ENCODE peak calls at places on chromosomes 1 and 21, in nine cellular contexts. U is putamen; A is activated CD8-positive, alpha-beta memory T cell treated with anti-CD3 and anti-CD28 coated beads, Interleukin-2, amount 50 U/mL, for 48 hours; J is heart right ventricle; R is H9; H is NCI-H345; Y is brain pericyte; K is HuH-7; O is A549. D is an unnamed sample.
A peak's percentile ranks its signal among the peaks of the same experiment; 100 is the strongest.

GRCh38 chr1:31804098-31804497 is 11.7 kb downstream of the SPOCD1 start:
- DNase-seq in U (no peak), A (peak; percentile 4), J (no peak), R (no peak), H (no peak), Y (no peak), K (no peak), O (no peak), D (no peak)

GRCh38 chr1:200438911-200439310 is 29.1 kb upstream of the ZNF281 start:
- DNase-seq in U (no peak), A (no peak), J (no peak), R (no peak), H (no peak), Y (no peak), K (no peak), O (no peak), D (no peak)

GRCh38 chr1:61951731-61952585 is 209.7 kb downstream of the PATJ start:
- DNase-seq in U (no peak), A (no peak), J (peak; percentile 38), R (peak; percentile 47), H (no peak), Y (no peak), K (no peak), O (no peak), D (peak; percentile 50)

GRCh38 chr1:160225345-160225744 is 20.2 kb downstream of the PEA15 start:
- DNase-seq in U (no peak), A (no peak), J (no peak), R (no peak), H (no peak), Y (no peak), K (no peak), O (no peak), D (no peak)

GRCh38 chr1:8133657-8134430 is 107.7 kb upstream of the ERRFI1 start:
- DNase-seq in U (no peak), A (no peak), J (peak; percentile 78), R (no peak), H (no peak), Y (peak; percentile 87), K (no peak), O (no peak), D (peak; percentile 84)

GRCh38 chr1:24900486-24900849 is 29.6 kb downstream of the RUNX3 start:
- DNase-seq in U (no peak), A (peak; percentile 65), J (no peak), R (no peak), H (no peak), Y (no peak), K (no peak), O (no peak), D (no peak)

GRCh38 chr1:204623894-204624361 is 61.6 kb downstream of the LRRN2 start:
- DNase-seq in U (no peak), A (no peak), J (no peak), R (peak; percentile 63), H (no peak), Y (no peak), K (peak; percentile 64), O (peak; percentile 53), D (no peak)

GRCh38 chr1:161956097-161956496 is 67.6 kb downstream of the OLFML2B start:
- DNase-seq in U (no peak), A (no peak), J (peak; percentile 36), R (no peak), H (no peak), Y (no peak), K (no peak), O (no peak), D (no peak)

GRCh38 chr1:29884740-29885139 is 648.4 kb downstream of the PTPRU start:
- DNase-seq in U (no peak), A (no peak), J (no peak), R (no peak), H (no peak), Y (no peak), K (no peak), O (no peak), D (no peak)

GRCh38 chr1:10915594-10915993 is 96.9 kb upstream of the TARDBP start:
- DNase-seq in U (no peak), A (no peak), J (no peak), R (no peak), H (no peak), Y (no peak), K (no peak), O (no peak), D (no peak)

GRCh38 chr21:37855568-37856391 is 60.5 kb downstream of the KCNJ6 start:
- DNase-seq in U (no peak), A (no peak), J (no peak), R (no peak), H (no peak), Y (no peak), K (no peak), O (no peak), D (peak; percentile 64)

GRCh38 chr1:204927673-204928641 is 57.3 kb downstream of the NFASC start:
- DNase-seq in U (no peak), A (no peak), J (no peak), R (peak; percentile 58), H (no peak), Y (no peak), K (no peak), O (no peak), D (no peak)

GRCh38 chr1:244796719-244797406 is 38.6 kb upstream of the COX20 start:
- DNase-seq in U (peak; percentile 42), A (peak; percentile 67), J (peak; percentile 48), R (no peak), H (peak; percentile 62), Y (peak; percentile 32), K (peak; percentile 65), O (peak; percentile 42), D (peak; percentile 73)

GRCh38 chr1:228397966-228398365 is 8.7 kb downstream of the TRIM11 start:
- DNase-seq in U (no peak), A (no peak), J (no peak), R (peak; percentile 10), H (no peak), Y (no peak), K (no peak), O (no peak), D (no peak)

GRCh38 chr1:53381790-53382401 is 54.0 kb upstream of the LRP8 start:
- DNase-seq in U (no peak), A (no peak), J (no peak), R (no peak), H (no peak), Y (no peak), K (no peak), O (peak; percentile 43), D (no peak)

GRCh38 chr1:219639843-219640606 is 27.1 kb upstream of the ZC3H11B start:
- DNase-seq in U (no peak), A (no peak), J (no peak), R (no peak), H (no peak), Y (no peak), K (no peak), O (no peak), D (no peak)

GRCh38 chr1:107681001-107681479 is 283.9 kb downstream of the VAV3 start:
- DNase-seq in U (no peak), A (no peak), J (no peak), R (no peak), H (no peak), Y (no peak), K (no peak), O (no peak), D (no peak)

GRCh38 chr1:165075725-165076370 is 280.7 kb downstream of the LMX1A start:
- DNase-seq in U (no peak), A (no peak), J (no peak), R (peak; percentile 62), H (peak; percentile 58), Y (no peak), K (peak; percentile 18), O (peak; percentile 24), D (no peak)

GRCh38 chr1:225842788-225843425 is 33.0 kb downstream of the EPHX1 start:
- DNase-seq in U (no peak), A (no peak), J (no peak), R (no peak), H (no peak), Y (no peak), K (no peak), O (no peak), D (no peak)

GRCh38 chr1:201517631-201518030 is 10.7 kb upstream of the CSRP1 start:
- DNase-seq in U (no peak), A (no peak), J (no peak), R (no peak), H (no peak), Y (no peak), K (no peak), O (no peak), D (no peak)

GRCh38 chr1:153679337-153680119 is 1.0 kb downstream of the NPR1 start:
- DNase-seq in U (no peak), A (peak; percentile 67), J (no peak), R (no peak), H (no peak), Y (no peak), K (no peak), O (no peak), D (no peak)

GRCh38 chr1:84841971-84842370 is 51.0 kb downstream of the LPAR3 start:
- DNase-seq in U (no peak), A (no peak), J (no peak), R (no peak), H (no peak), Y (no peak), K (no peak), O (no peak), D (no peak)

D was measured in cerebellum.